ENCODE peak calls at places on chromosome 5, in nine cellular contexts. D is OCI-LY7; R is IMR-90; B is NCI-H446; W is GDM1; H is stimulated activated CD4-positive, alpha-beta T cell treated with anti-CD3 and anti-CD28 coated beads, Interleukin-15, amount 100 ng/mL, for 24 hours; O is NCI-H1092; L is AG04450; N is T1000. G is an unnamed sample.

GRCh38 chr5:158978061-158978745 is 121.5 kb downstream of the EBF1 start:
- DNase-seq in D (no peak), B (no peak), N (no peak), H (no peak), L (peak), W (no peak), R (peak), O (no peak), G (peak)

GRCh38 chr5:55896238-55896637 is 45.1 kb downstream of the IL31RA start:
- DNase-seq in R (no peak), W (no peak), D (no peak), H (no peak), O (no peak), B (no peak), N (no peak), L (no peak), G (no peak)

GRCh38 chr5:154708207-154708606 is 47.0 kb upstream of the LARP1 start:
- DNase-seq in H (no peak), L (no peak), O (no peak), W (no peak), B (no peak), R (no peak), N (no peak), D (no peak), G (no peak)

GRCh38 chr5:82597437-82597836 is 319.3 kb upstream of the RPS23 start:
- DNase-seq in W (no peak), O (no peak), L (no peak), R (no peak), N (no peak), H (no peak), B (no peak), D (no peak), G (no peak)

GRCh38 chr5:158967566-158967965 is 132.2 kb downstream of the EBF1 start:
- DNase-seq in L (no peak), R (peak), B (no peak), O (no peak), H (no peak), D (no peak), N (no peak), W (no peak), G (peak)

GRCh38 chr5:170903075-170903474 is 41.3 kb downstream of the RANBP17 start:
- DNase-seq in O (no peak), W (no peak), N (no peak), D (no peak), B (no peak), L (no peak), R (no peak), H (no peak), G (no peak)

GRCh38 chr5:43244823-43245565 is 53.0 kb downstream of the NIM1K start:
- DNase-seq in L (no peak), D (no peak), R (no peak), H (no peak), O (no peak), N (no peak), W (no peak), B (no peak), G (no peak)

GRCh38 chr5:96180684-96181083 is 219.0 kb upstream of the ELL2 start:
- DNase-seq in N (no peak), H (no peak), D (no peak), B (no peak), O (no peak), W (no peak), L (no peak), R (no peak), G (no peak)

GRCh38 chr5:132235340-132235739 is 7.7 kb upstream of the P4HA2 start:
- DNase-seq in L (no peak), W (no peak), H (no peak), B (no peak), R (no peak), D (no peak), O (no peak), N (no peak), G (no peak)

GRCh38 chr5:141608557-141608956 is 10.2 kb downstream of the DIAPH1 start:
- DNase-seq in N (no peak), B (no peak), W (no peak), D (no peak), H (no peak), O (no peak), R (no peak), L (no peak), G (no peak)

GRCh38 chr5:139765409-139766217 is 30.0 kb upstream of the PSD2 start:
- DNase-seq in O (peak), R (peak), W (peak), L (no peak), B (peak), N (peak), H (peak), D (peak), G (peak)

GRCh38 chr5:146877783-146878470 is 630 bp downstream of the PPP2R2B start:
- DNase-seq in B (no peak), W (no peak), H (peak), L (no peak), N (peak), O (no peak), D (no peak), R (no peak), G (peak)

GRCh38 chr5:126398791-126399190 is 24.4 kb upstream of the GRAMD2B start:
- DNase-seq in O (no peak), W (no peak), H (no peak), N (no peak), B (no peak), R (peak), L (no peak), D (no peak), G (no peak)

GRCh38 chr5:128155793-128156192 is 72.2 kb downstream of the SLC12A2 start:
- DNase-seq in H (no peak), B (no peak), N (no peak), L (no peak), W (no peak), D (no peak), R (no peak), O (no peak), G (no peak)

GRCh38 chr5:129460951-129461815 is 1.1 kb downstream of the ADAMTS19 start:
- DNase-seq in L (no peak), O (no peak), R (no peak), H (peak), B (no peak), W (no peak), N (peak), D (no peak), G (peak)

GRCh38 chr5:81184749-81185110 is 48.4 kb upstream of the CKMT2 start:
- DNase-seq in H (no peak), O (no peak), R (no peak), N (no peak), L (no peak), D (no peak), B (no peak), W (no peak), G (no peak)

GRCh38 chr5:61752588-61752987 is 420.5 kb downstream of the ZSWIM6 start:
- DNase-seq in B (no peak), D (no peak), L (no peak), O (no peak), W (no peak), R (no peak), N (no peak), H (no peak), G (no peak)

GRCh38 chr5:99437986-99438385 is 509.2 kb upstream of the CHD1 start:
- DNase-seq in R (no peak), D (no peak), H (no peak), W (no peak), B (no peak), O (no peak), N (no peak), L (no peak), G (no peak)

GRCh38 chr5:96431376-96432244 is 1.4 kb downstream of the PCSK1 start:
- DNase-seq in H (peak), R (peak), W (no peak), B (peak), D (no peak), N (no peak), L (no peak), O (peak), G (peak)

GRCh38 chr5:180652346-180652745 is 2.9 kb upstream of the FLT4 start:
- DNase-seq in H (no peak), W (no peak), L (no peak), N (no peak), R (no peak), B (no peak), O (no peak), D (no peak), G (no peak)

GRCh38 chr5:68484307-68485068 is 268.9 kb downstream of the PIK3R1 start:
- DNase-seq in H (no peak), R (peak), D (no peak), W (no peak), N (no peak), B (no peak), O (no peak), L (peak), G (peak)

GRCh38 chr5:178454308-178454707 is 135.9 kb downstream of the COL23A1 start:
- DNase-seq in N (no peak), W (no peak), L (no peak), D (no peak), H (no peak), B (no peak), O (no peak), R (no peak), G (no peak)

GRCh38 chr5:40220260-40220659 is 459.5 kb upstream of the PTGER4 start:
- DNase-seq in N (no peak), L (no peak), O (no peak), H (no peak), D (no peak), W (no peak), B (no peak), R (no peak), G (no peak)

GRCh38 chr5:109324941-109325340 is 84.8 kb downstream of the PJA2 start:
- DNase-seq in W (no peak), O (no peak), N (no peak), R (no peak), B (no peak), H (no peak), D (no peak), L (no peak), G (no peak)

GRCh38 chr5:150946351-150946905 is 41.6 kb upstream of the ZNF300 start:
- DNase-seq in L (peak), D (no peak), O (no peak), N (peak), B (no peak), R (peak), H (no peak), W (no peak), G (peak)

GRCh38 chr5:17216176-17216973 is 1.1 kb upstream of the BASP1 start:
- DNase-seq in R (peak), O (peak), H (peak), D (peak), L (no peak), W (peak), B (peak), N (peak), G (peak)

GRCh38 chr5:6350277-6351090 is 27.9 kb downstream of the MED10 start:
- DNase-seq in W (no peak), N (no peak), O (no peak), D (no peak), H (no peak), L (no peak), B (no peak), R (no peak), G (no peak)

GRCh38 chr5:18216016-18216415 is 581.8 kb downstream of the TAF11L14 start:
- DNase-seq in H (no peak), N (peak), L (no peak), D (no peak), B (no peak), W (no peak), O (no peak), R (no peak), G (peak)

G was measured in astrocyte of the spinal cord.